ENCODE peak calls at places on chromosomes 5 and 9, in eight cellular contexts. O is MM.1S, K is psoas muscle, Y is H9, W is A673, Z is right cardiac atrium, X is pancreas, A is cardiac muscle cell. G is an unnamed sample.

GRCh38 chr5:133890308-133890707 is 78.1 kb downstream of the C5orf15 start:
- DNase-seq in O (no peak), K (peak), Y (no peak), W (no peak), Z (no peak), X (no peak), A (no peak), G (no peak)

GRCh38 chr5:140391312-140391711 is 10.3 kb upstream of the ANKHD1 start:
- DNase-seq in O (no peak), K (no peak), Y (no peak), W (no peak), Z (no peak), X (no peak), A (peak), G (no peak)

GRCh38 chr5:126707080-126707479 is 69.9 kb upstream of the LMNB1 start:
- DNase-seq in O (no peak), K (no peak), Y (no peak), W (peak), Z (no peak), X (no peak), A (no peak), G (no peak)

GRCh38 chr9:6695121-6695814 is 49.7 kb upstream of the GLDC start:
- DNase-seq in O (no peak), K (no peak), Y (no peak), W (no peak), Z (no peak), X (no peak), A (no peak), G (no peak)

GRCh38 chr9:91896513-91897121 is 53.4 kb downstream of the ROR2 start:
- DNase-seq in O (no peak), K (no peak), Y (no peak), W (peak), Z (no peak), X (peak), A (peak), G (no peak)

GRCh38 chr5:149618581-149619248 is 37.4 kb downstream of the ARHGEF37 start:
- DNase-seq in O (peak), K (peak), Y (peak), W (peak), Z (no peak), X (no peak), A (peak), G (peak)

GRCh38 chr5:96114736-96115466 is 153.2 kb upstream of the ELL2 start:
- DNase-seq in O (no peak), K (no peak), Y (no peak), W (no peak), Z (no peak), X (no peak), A (peak), G (no peak)

GRCh38 chr5:149062371-149063016 is 368 bp downstream of the SH3TC2 start:
- DNase-seq in O (no peak), K (no peak), Y (no peak), W (peak), Z (peak), X (no peak), A (peak), G (no peak)

GRCh38 chr5:32909207-32909606 is 198.1 kb downstream of the NPR3 start:
- DNase-seq in O (no peak), K (no peak), Y (no peak), W (no peak), Z (no peak), X (no peak), A (peak), G (no peak)

GRCh38 chr5:135689506-135689905 is 110.7 kb upstream of the CXCL14 start:
- DNase-seq in O (no peak), K (no peak), Y (no peak), W (no peak), Z (no peak), X (no peak), A (no peak), G (no peak)

GRCh38 chr9:88258012-88258411 is 119.7 kb upstream of the SPATA31C2 start:
- DNase-seq in O (no peak), K (peak), Y (no peak), W (peak), Z (peak), X (no peak), A (peak), G (no peak)

GRCh38 chr5:75363726-75364495 is 26.9 kb downstream of the HMGCR start:
- DNase-seq in O (no peak), K (no peak), Y (peak), W (no peak), Z (peak), X (peak), A (no peak), G (peak)

GRCh38 chr5:78540335-78541057 is 108.1 kb downstream of the LHFPL2 start:
- DNase-seq in O (no peak), K (no peak), Y (no peak), W (no peak), Z (peak), X (no peak), A (no peak), G (no peak)

GRCh38 chr5:117454716-117455212 is 880.1 kb upstream of the SEMA6A start:
- DNase-seq in O (peak), K (peak), Y (peak), W (peak), Z (peak), X (peak), A (peak), G (peak)

GRCh38 chr5:31047621-31048020 is 145.9 kb upstream of the CDH6 start:
- DNase-seq in O (no peak), K (no peak), Y (no peak), W (peak), Z (no peak), X (no peak), A (peak), G (no peak)

GRCh38 chr5:54658014-54658413 is 140.5 kb downstream of the SNX18 start:
- DNase-seq in O (no peak), K (no peak), Y (no peak), W (peak), Z (peak), X (no peak), A (peak), G (no peak)

GRCh38 chr9:16866542-16866941 is 3.9 kb downstream of the BNC2 start:
- DNase-seq in O (no peak), K (no peak), Y (no peak), W (no peak), Z (no peak), X (no peak), A (peak), G (no peak)

GRCh38 chr9:32918628-32919027 is 82.8 kb downstream of the APTX start:
- DNase-seq in O (no peak), K (no peak), Y (no peak), W (no peak), Z (no peak), X (no peak), A (no peak), G (no peak)

GRCh38 chr5:124996764-124997077 is 250.3 kb upstream of the ZNF608 start:
- DNase-seq in O (no peak), K (no peak), Y (no peak), W (peak), Z (no peak), X (no peak), A (peak), G (no peak)

GRCh38 chr9:36504154-36504550 is 68.5 kb upstream of the MELK start:
- DNase-seq in O (no peak), K (no peak), Y (no peak), W (no peak), Z (no peak), X (no peak), A (no peak), G (no peak)

GRCh38 chr5:139635606-139636206 is 12.4 kb upstream of the CXXC5 start:
- DNase-seq in O (peak), K (peak), Y (no peak), W (peak), Z (peak), X (peak), A (peak), G (no peak)

GRCh38 chr9:126502417-126503332 is 111.1 kb upstream of the LMX1B start:
- DNase-seq in O (no peak), K (no peak), Y (peak), W (no peak), Z (no peak), X (no peak), A (no peak), G (peak)

GRCh38 chr5:153569036-153569435 is 78.6 kb downstream of the GRIA1 start:
- DNase-seq in O (no peak), K (no peak), Y (no peak), W (no peak), Z (no peak), X (no peak), A (no peak), G (no peak)

GRCh38 chr5:169499990-169500389 is 83.6 kb upstream of the SPDL1 start:
- DNase-seq in O (no peak), K (no peak), Y (no peak), W (no peak), Z (no peak), X (no peak), A (no peak), G (no peak)

GRCh38 chr9:131469369-131469768 is 33.3 kb upstream of the POMT1 start:
- DNase-seq in O (no peak), K (peak), Y (no peak), W (no peak), Z (no peak), X (no peak), A (no peak), G (no peak)

GRCh38 chr5:177297922-177298321 is 5.6 kb downstream of the RAB24 start:
- DNase-seq in O (no peak), K (no peak), Y (no peak), W (no peak), Z (no peak), X (no peak), A (no peak), G (no peak)

GRCh38 chr5:170159101-170159698 is 53.5 kb downstream of the FOXI1 start:
- DNase-seq in O (no peak), K (no peak), Y (no peak), W (no peak), Z (no peak), X (no peak), A (peak), G (no peak)

GRCh38 chr9:126927419-126927818 is 12.8 kb downstream of the RALGPS1 start:
- DNase-seq in O (no peak), K (no peak), Y (no peak), W (no peak), Z (no peak), X (no peak), A (no peak), G (no peak)

GRCh38 chr5:59357421-59357977 is 536.0 kb downstream of the PDE4D start:
- DNase-seq in O (no peak), K (no peak), Y (no peak), W (no peak), Z (peak), X (no peak), A (peak), G (no peak)

GRCh38 chr5:10259916-10260315 is 9.8 kb downstream of the CCT5 start:
- DNase-seq in O (no peak), K (no peak), Y (no peak), W (no peak), Z (no peak), X (no peak), A (no peak), G (no peak)

GRCh38 chr9:123834218-123834906 is 95.6 kb downstream of the DENND1A start:
- DNase-seq in O (no peak), K (no peak), Y (no peak), W (peak), Z (no peak), X (no peak), A (peak), G (no peak)

GRCh38 chr5:149338364-149338763 is 6.9 kb upstream of the GRPEL2 start:
- DNase-seq in O (no peak), K (no peak), Y (no peak), W (no peak), Z (no peak), X (no peak), A (no peak), G (no peak)

GRCh38 chr5:174610968-174611367 is 113.4 kb upstream of the MSX2 start:
- DNase-seq in O (no peak), K (peak), Y (no peak), W (no peak), Z (no peak), X (peak), A (peak), G (peak)

GRCh38 chr5:173554038-173554955 is 62.2 kb downstream of the BOD1 start:
- DNase-seq in O (no peak), K (no peak), Y (no peak), W (no peak), Z (no peak), X (no peak), A (no peak), G (no peak)
- H3K27ac ChIP-seq in O (no peak), K (no peak), Y (no peak), W (no peak), Z (no peak), X (no peak), A (no peak), G (no peak)

GRCh38 chr9:3879731-3880493 is 354.1 kb upstream of the RFX3 start:
- DNase-seq in O (no peak), K (peak), Y (no peak), W (no peak), Z (no peak), X (no peak), A (no peak), G (no peak)
- H3K27ac ChIP-seq in O (no peak), K (peak), Y (no peak), W (no peak), Z (no peak), X (peak), A (no peak), G (no peak)

GRCh38 chr5:76425940-76426339 is 22.9 kb downstream of the IQGAP2 start:
- DNase-seq in O (no peak), K (no peak), Y (no peak), W (no peak), Z (no peak), X (no peak), A (no peak), G (no peak)

GRCh38 chr5:76422175-76422574 is 19.1 kb downstream of the IQGAP2 start:
- DNase-seq in O (no peak), K (no peak), Y (no peak), W (no peak), Z (no peak), X (no peak), A (no peak), G (no peak)

GRCh38 chr5:76426391-76426802 is 23.3 kb downstream of the IQGAP2 start:
- DNase-seq in O (no peak), K (no peak), Y (peak), W (no peak), Z (no peak), X (no peak), A (no peak), G (no peak)

GRCh38 chr5:76419597-76419996 is 16.5 kb downstream of the IQGAP2 start:
- DNase-seq in O (no peak), K (no peak), Y (no peak), W (no peak), Z (no peak), X (no peak), A (no peak), G (no peak)

GRCh38 chr5:76422742-76423141 is 19.7 kb downstream of the IQGAP2 start:
- DNase-seq in O (no peak), K (no peak), Y (no peak), W (no peak), Z (no peak), X (no peak), A (no peak), G (no peak)
- H3K27ac ChIP-seq in O (no peak), K (no peak), Y (no peak), W (no peak), Z (no peak), X (peak), A (no peak), G (no peak)

DNA sequence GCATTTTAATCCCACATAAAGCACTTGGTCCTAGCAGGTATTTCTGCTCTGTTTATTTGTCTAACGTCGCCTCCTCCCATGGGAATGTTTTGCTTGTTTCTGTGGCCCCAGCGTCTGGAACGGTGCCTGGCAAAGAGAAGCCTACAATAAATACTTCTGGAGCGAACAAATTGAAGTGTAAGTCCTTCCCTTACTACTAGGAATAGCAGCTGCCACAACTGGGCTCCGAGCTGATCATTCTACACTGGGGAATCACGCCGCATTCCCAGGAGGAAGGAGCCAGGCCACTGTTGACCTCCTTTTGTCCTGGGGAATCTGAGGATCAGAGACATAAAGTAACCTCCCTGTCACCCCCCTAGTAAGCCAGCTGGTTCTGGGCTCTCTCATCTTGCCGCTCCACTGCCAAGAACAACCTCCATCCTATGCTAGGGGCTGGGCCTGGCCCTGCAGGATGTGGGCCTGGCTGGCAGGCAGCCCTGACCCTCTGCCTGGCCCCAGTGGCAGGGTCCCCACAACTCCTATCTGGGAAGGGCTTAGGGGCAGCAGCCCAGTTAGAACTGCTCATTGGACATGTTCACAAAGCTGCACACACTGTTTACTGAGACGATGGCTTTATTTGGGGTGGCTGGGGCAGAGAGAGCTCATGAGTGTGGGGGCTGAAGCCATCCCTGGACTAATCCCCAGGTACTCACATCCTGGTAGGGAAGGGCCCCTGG is 82.8 kb downstream of the GTF3C4 start:
- DNase-seq in O (no peak), K (no peak), Y (no peak), W (no peak), Z (no peak), X (no peak), A (no peak), G (no peak)
- H3K27ac ChIP-seq in O (no peak), K (no peak), Y (no peak), W (no peak), Z (no peak), X (no peak), A (no peak), G (no peak)